ENCODE peak calls at places on chromosomes 2 and 18, in seven cellular contexts. X is CD8-positive, alpha-beta T cell; Q is psoas muscle; W is vagina; K is right cardiac atrium; C is effector memory CD4-positive, alpha-beta T cell; I is WERI-Rb-1. G is an unnamed sample. For H3K9me3, the result is how much of the 10 kb centered on the place peaks cover.

GRCh38 chr2:54671875-54672586 is 51.4 kb upstream of the EML6 start:
- DNase-seq in X (no peak), Q (no peak), W (no peak), K (no peak), C (no peak), I (no peak), G (no peak)

GRCh38 chr18:58348947-58349346 is 279.9 kb downstream of the ALPK2 start:
- DNase-seq in X (no peak), Q (no peak), W (no peak), K (no peak), C (no peak), I (no peak), G (no peak)

GRCh38 chr2:174593574-174594203 is 3.9 kb downstream of the WIPF1 start:
- DNase-seq in X (peak), Q (no peak), W (no peak), K (no peak), C (peak), I (no peak), G (peak)

GRCh38 chr2:777051-777450 is 99.8 kb upstream of the TMEM18 start:
- DNase-seq in X (no peak), Q (no peak), W (peak), K (no peak), C (no peak), I (no peak), G (no peak)

GRCh38 chr2:197878792-197879191 is 74.4 kb downstream of the PLCL1 start:
- DNase-seq in X (no peak), Q (no peak), W (no peak), K (no peak), C (no peak), I (no peak), G (no peak)

GRCh38 chr2:105768961-105769452 is 24.3 kb downstream of the NCK2 start:
- DNase-seq in X (no peak), Q (no peak), W (no peak), K (no peak), C (no peak), I (no peak), G (no peak)

GRCh38 chr2:236166157-236166780 is 1.9 kb downstream of the GBX2 start:
- DNase-seq in X (no peak), Q (no peak), W (no peak), K (peak), C (no peak), I (no peak), G (no peak)

GRCh38 chr2:131105950-131106801 is 1.0 kb downstream of the PLEKHB2 start:
- DNase-seq in X (no peak), Q (peak), W (no peak), K (no peak), C (no peak), I (no peak), G (no peak)

GRCh38 chr2:147061269-147061668 is 783.6 kb upstream of the ACVR2A start:
- DNase-seq in X (no peak), Q (no peak), W (no peak), K (no peak), C (no peak), I (no peak), G (no peak)

GRCh38 chr2:128967666-128968065 is 649.0 kb upstream of the HS6ST1 start:
- DNase-seq in X (no peak), Q (no peak), W (no peak), K (no peak), C (no peak), I (no peak), G (no peak)

GRCh38 chr2:29238497-29238896 is 123.3 kb downstream of the CLIP4 start:
- DNase-seq in X (no peak), Q (no peak), W (no peak), K (no peak), C (no peak), I (peak), G (no peak)

GRCh38 chr2:37283207-37283606 is 41.4 kb downstream of the PRKD3 start:
- DNase-seq in X (no peak), Q (no peak), W (no peak), K (no peak), C (no peak), I (no peak), G (no peak)

GRCh38 chr2:33015421-33016142 is 68.8 kb downstream of the LTBP1 start:
- DNase-seq in X (no peak), Q (no peak), W (no peak), K (no peak), C (no peak), I (no peak), G (no peak)

GRCh38 chr2:172462393-172463381 is 35.3 kb downstream of the ITGA6 start:
- DNase-seq in X (no peak), Q (no peak), W (no peak), K (no peak), C (peak), I (no peak), G (peak)

GRCh38 chr18:3230401-3231334 is 10.9 kb upstream of the MYOM1 start:
- DNase-seq in X (no peak), Q (no peak), W (no peak), K (no peak), C (no peak), I (no peak), G (no peak)

GRCh38 chr2:79985145-79985544 is 319.4 kb downstream of the LRRTM1 start:
- DNase-seq in X (no peak), Q (no peak), W (no peak), K (no peak), C (no peak), I (no peak), G (no peak)

GRCh38 chr2:79981316-79981715 is 323.2 kb downstream of the LRRTM1 start:
- DNase-seq in X (no peak), Q (no peak), W (no peak), K (no peak), C (no peak), I (no peak), G (no peak)

GRCh38 chr2:79982445-79982844 is 322.1 kb downstream of the LRRTM1 start:
- DNase-seq in X (no peak), Q (no peak), W (no peak), K (no peak), C (no peak), I (peak), G (no peak)

GRCh38 chr2:79984476-79984875 is 320.1 kb downstream of the LRRTM1 start:
- DNase-seq in X (no peak), Q (no peak), W (no peak), K (no peak), C (no peak), I (no peak), G (no peak)

DNA sequence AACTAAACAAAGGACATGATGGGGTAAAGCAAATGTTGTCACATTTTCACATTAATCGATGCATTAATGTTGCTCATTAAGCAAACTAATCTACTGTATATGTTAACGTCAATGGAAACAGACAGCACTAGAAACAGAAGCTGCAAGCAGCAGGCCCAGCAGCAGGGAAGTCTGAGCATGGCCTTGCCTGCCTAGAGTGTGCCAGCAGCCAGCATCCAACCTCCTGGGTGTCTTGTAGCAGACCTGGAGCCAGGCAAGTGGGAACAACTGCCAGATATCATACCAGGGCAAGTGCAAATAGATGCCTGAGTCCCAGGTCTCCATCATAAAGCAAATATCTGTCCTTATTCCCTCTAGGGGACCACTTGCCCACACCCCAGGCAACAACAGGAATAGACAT is 319.0 kb downstream of the LRRTM1 start:
- DNase-seq in X (no peak), Q (no peak), W (no peak), K (no peak), C (no peak), I (no peak), G (no peak)
- H3K9me3 ChIP-seq in X (under half), Q (under half), W (under half), K (under half), C (under half), I (under half), G (under half)

DNA sequence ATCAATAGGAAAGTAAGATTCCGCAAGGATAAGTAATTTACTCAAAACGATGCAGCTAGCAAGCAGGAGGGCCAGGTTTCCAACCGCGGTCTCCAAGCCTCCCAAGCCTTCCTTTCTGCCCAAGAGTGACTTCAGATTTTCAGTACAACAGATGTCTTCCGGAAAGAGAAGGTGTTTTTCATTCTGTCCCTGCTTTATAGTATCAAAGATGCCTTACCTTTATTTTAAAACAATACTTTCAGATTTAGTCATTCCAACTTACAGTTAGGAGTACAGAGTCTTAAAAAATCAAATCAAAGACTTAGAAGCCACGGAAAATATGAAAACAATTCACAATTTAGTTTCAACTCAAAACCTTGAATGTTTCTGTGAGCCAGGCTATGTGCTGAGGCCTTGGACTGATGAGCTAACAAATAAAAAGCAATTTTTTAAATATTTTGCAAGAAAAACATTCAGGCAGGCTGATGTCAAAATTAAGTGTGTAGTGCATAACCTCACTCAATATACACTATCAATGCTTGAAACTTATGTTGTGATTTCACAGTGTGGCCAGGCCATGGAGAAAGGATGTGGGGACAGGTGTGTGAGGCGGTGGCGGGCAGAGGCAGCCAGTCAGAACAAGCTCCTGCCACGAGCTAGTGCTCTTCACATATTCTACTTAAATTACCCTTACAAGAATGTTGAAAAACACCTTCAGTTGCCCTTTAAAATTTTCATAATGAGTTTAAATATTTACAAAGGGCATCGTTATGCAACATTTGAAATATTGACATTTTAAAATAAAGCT is 43.4 kb downstream of the CYB5A start:
- DNase-seq in X (no peak), Q (no peak), W (no peak), K (no peak), C (no peak), I (no peak), G (no peak)
- H3K9me3 ChIP-seq in X (under half), Q (under half), W (under half), K (under half), C (under half), I (under half), G (under half)

DNA sequence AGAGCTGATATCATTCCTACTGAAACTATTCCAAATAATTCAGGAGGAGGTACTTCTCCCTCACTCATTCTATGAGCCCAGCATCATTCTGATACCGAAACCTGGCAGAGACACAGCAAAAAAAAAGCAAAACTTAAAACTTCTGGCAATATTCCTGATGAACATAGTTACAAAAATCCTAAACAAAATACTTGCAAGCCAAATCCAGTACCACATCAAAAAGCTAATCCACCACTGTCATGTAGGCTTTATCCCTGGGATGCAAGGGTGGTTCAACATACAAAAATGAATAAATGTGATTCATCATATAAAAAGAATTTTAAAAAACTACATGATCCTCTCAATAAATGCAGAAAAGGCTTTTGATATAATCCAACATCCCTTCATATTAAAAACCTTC is 1397.5 kb upstream of the DDX18 start:
- DNase-seq in X (no peak), Q (no peak), W (no peak), K (no peak), C (no peak), I (no peak), G (no peak)
- H3K9me3 ChIP-seq in X (under half), Q (under half), W (under half), K (under half), C (under half), I (under half), G (under half)

DNA sequence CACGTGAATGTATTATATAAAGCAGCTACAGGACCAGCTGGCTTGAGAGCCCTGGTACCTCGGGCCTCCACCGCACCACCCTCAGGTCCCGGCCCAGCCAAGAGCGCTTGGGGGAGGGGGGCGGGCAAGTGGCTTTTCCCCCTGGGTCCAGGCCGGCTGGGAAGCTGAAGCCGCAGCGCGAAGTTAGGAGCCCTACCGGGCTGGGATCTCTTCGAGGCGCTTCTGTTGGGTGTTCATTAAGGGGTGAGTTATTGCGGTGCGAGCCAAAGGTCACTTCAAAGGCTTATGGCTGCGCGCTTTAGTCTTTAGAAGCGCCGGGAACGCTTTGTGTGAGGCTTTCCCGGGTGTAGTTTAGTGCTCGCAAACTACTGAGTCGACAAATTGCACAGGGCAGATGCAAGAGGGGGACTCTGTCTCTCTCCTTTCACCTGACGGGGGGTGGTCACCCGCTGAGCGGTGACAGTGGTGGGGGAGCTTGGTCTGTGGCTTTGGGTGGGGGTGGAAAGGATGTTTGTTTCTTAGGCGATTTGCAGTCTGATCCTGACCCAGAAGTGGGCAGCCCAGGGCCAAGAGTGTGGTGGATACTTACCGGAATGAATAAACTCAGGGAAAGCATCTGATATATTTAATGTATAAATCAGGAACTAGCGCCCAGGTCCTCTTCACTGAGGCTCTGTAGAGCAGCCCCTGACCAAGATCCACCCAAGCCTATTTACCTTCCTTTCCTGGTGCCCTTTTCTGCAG is 6.0 kb downstream of the HOXD3 start:
- DNase-seq in X (no peak), Q (no peak), W (no peak), K (no peak), C (no peak), I (no peak), G (no peak)
- H3K9me3 ChIP-seq in X (under half), Q (under half), W (under half), K (under half), C (under half), I (under half), G (under half)

GRCh38 chr2:123468071-123468470 is 557.0 kb upstream of the CNTNAP5 start:
- DNase-seq in X (no peak), Q (no peak), W (no peak), K (no peak), C (no peak), I (no peak), G (no peak)
- H3K9me3 ChIP-seq in X (under half), Q (under half), W (under half), K (under half), C (under half), I (under half), G (under half)

DNA sequence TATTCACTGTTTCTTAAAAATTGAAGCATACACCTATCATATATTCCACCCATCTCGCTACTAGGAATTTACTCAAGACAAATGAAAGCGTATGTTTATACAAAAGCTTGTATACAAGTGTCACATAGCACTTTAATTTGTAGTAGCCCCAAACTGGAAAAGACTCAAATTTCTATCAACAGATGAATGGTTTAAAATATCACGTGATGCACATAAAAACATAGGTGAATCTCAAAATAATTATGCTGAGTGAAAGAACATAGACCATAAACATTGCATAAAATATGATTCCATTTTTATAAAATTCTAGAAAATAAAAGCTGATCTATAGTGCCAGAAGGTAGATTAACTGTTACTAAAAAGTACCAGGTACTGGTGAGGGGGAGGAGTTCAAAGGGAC is 392.9 kb upstream of the LRATD1 start:
- DNase-seq in X (no peak), Q (no peak), W (no peak), K (no peak), C (no peak), I (no peak), G (no peak)
- H3K9me3 ChIP-seq in X (under half), Q (under half), W (under half), K (under half), C (under half), I (under half), G (under half)

GRCh38 chr2:217246108-217246507 is 386.2 kb upstream of the TNP1 start:
- DNase-seq in X (no peak), Q (no peak), W (no peak), K (no peak), C (no peak), I (no peak), G (no peak)

GRCh38 chr2:217249086-217249485 is 389.2 kb upstream of the TNP1 start:
- DNase-seq in X (no peak), Q (no peak), W (no peak), K (no peak), C (no peak), I (no peak), G (no peak)

GRCh38 chr2:217249490-217250451 is 389.9 kb upstream of the TNP1 start:
- DNase-seq in X (no peak), Q (no peak), W (no peak), K (no peak), C (no peak), I (peak), G (no peak)

GRCh38 chr2:217247511-217247910 is 387.6 kb upstream of the TNP1 start:
- DNase-seq in X (no peak), Q (peak), W (no peak), K (no peak), C (no peak), I (no peak), G (no peak)

GRCh38 chr2:217248312-217248935 is 388.6 kb upstream of the TNP1 start:
- DNase-seq in X (no peak), Q (peak), W (no peak), K (peak), C (no peak), I (no peak), G (no peak)
- H3K9me3 ChIP-seq in X (under half), Q (under half), W (under half), K (under half), C (under half), I (under half), G (under half)

DNA sequence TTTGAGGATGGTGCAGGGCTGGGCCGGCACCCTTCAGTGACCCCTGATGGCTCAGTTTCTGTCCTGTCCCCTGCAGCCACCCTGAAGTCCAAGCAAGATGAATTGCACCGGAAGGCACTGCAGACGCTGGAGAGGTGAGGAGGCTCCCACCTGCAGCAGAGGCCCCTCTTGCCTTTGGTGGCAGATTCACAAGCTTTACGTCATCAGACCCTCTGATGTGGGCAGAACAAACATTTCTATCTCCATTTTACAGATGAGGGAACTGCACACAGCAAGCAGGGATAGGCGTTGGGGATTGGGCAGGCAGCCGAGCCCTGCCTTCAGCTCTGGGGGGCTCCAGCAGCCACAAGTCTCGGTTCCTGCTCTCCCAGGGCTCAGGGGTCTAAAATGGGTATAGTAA is 107.7 kb upstream of the MCFD2 start:
- DNase-seq in X (no peak), Q (no peak), W (no peak), K (peak), C (no peak), I (no peak), G (peak)
- H3K9me3 ChIP-seq in X (under half), Q (under half), W (under half), K (under half), C (under half), I (under half), G (under half)

GRCh38 chr2:96648306-96648705 is 5.7 kb downstream of the FER1L5 start:
- DNase-seq in X (no peak), Q (no peak), W (no peak), K (no peak), C (no peak), I (no peak), G (no peak)
- H3K9me3 ChIP-seq in X (under half), Q (under half), W (under half), K (under half), C (under half), I (under half), G (under half)

GRCh38 chr2:53286336-53286735 is 481.3 kb upstream of the CHAC2 start:
- DNase-seq in X (no peak), Q (no peak), W (no peak), K (no peak), C (no peak), I (no peak), G (no peak)
- H3K9me3 ChIP-seq in X (under half), Q (under half), W (under half), K (under half), C (under half), I (under half), G (under half)

G was measured in naive thymus-derived CD4-positive, alpha-beta T cell.